ENCODE peak calls at places on chromosomes 11 and 22, in five cellular contexts. I, R, C, L and Z are unnamed samples.

GRCh38 chr22:48489551-48490512 is 1337.8 kb downstream of the BRD1 start:
- DNase-seq in R (no peak), C (no peak), I (no peak), L (no peak), Z (peak; percentile 53)

GRCh38 chr22:46491936-46492335 is 45.5 kb downstream of the CELSR1 start:
- DNase-seq in C (no peak), R (no peak), L (no peak), I (no peak), Z (no peak)

GRCh38 chr22:47194476-47195155 is 432.2 kb downstream of the TBC1D22A start:
- DNase-seq in L (no peak), C (no peak), I (no peak), R (no peak), Z (no peak)

GRCh38 chr11:70420008-70420464 is 21.7 kb downstream of the CTTN start:
- DNase-seq in R (no peak), L (no peak), I (no peak), C (no peak), Z (no peak)

GRCh38 chr11:113579292-113579940 is 104.2 kb upstream of the DRD2 start:
- DNase-seq in R (no peak), L (no peak), I (no peak), C (no peak), Z (no peak)

GRCh38 chr22:43226368-43226979 is 39.5 kb upstream of the TTLL12 start:
- DNase-seq in L (no peak), C (no peak), R (no peak), I (no peak), Z (no peak)

GRCh38 chr22:46012182-46012880 is 35.4 kb upstream of the WNT7B start:
- DNase-seq in I (no peak), C (no peak), R (no peak), L (no peak), Z (no peak)

GRCh38 chr22:43861529-43861928 is 784 bp downstream of the SULT4A1 start:
- DNase-seq in R (no peak), L (no peak), C (no peak), I (no peak), Z (no peak)

GRCh38 chr11:92979176-92979575 is 9.7 kb downstream of the MTNR1B start:
- DNase-seq in R (no peak), L (no peak), I (no peak), C (no peak), Z (no peak)

GRCh38 chr11:35664977-35665441 is 2.4 kb downstream of the TRIM44 start:
- DNase-seq in C (no peak), I (no peak), L (no peak), R (no peak), Z (no peak)

GRCh38 chr11:8756201-8756600 is 73.6 kb downstream of the RPL27A start:
- DNase-seq in R (no peak), C (no peak), I (no peak), L (no peak), Z (no peak)

GRCh38 chr22:39369186-39369585 is 19.4 kb downstream of the SYNGR1 start:
- DNase-seq in R (no peak), I (no peak), L (no peak), C (no peak), Z (no peak)

GRCh38 chr11:60880635-60881282 is 13.4 kb downstream of the ZP1 start:
- DNase-seq in C (no peak), L (no peak), R (no peak), I (no peak), Z (no peak)

GRCh38 chr22:44620129-44620840 is 81.7 kb upstream of the PRR5 start:
- DNase-seq in C (peak; percentile 86), R (peak; percentile 47), L (peak; percentile 60), I (peak; percentile 92), Z (peak; percentile 54)

GRCh38 chr11:70105369-70105754 is 27.2 kb downstream of the ANO1 start:
- DNase-seq in I (no peak), C (no peak), L (no peak), R (no peak), Z (no peak)

GRCh38 chr11:111982532-111983186 is 42.5 kb upstream of the DLAT start:
- DNase-seq in L (no peak), C (no peak), R (no peak), I (no peak), Z (no peak)

GRCh38 chr22:36155702-36156101 is 4.9 kb downstream of the APOL3 start:
- DNase-seq in C (no peak), L (no peak), R (no peak), I (no peak), Z (peak; percentile 85)

GRCh38 chr11:3878036-3878584 is 22.6 kb downstream of the STIM1 start:
- DNase-seq in L (no peak), I (no peak), C (no peak), R (no peak), Z (no peak)

GRCh38 chr11:82752801-82753200 is 19.1 kb upstream of the FAM181B start:
- DNase-seq in R (no peak), L (no peak), C (no peak), I (no peak), Z (no peak)

GRCh38 chr11:108369064-108369463 is 98.3 kb downstream of the C11orf65 start:
- DNase-seq in I (no peak), R (no peak), L (no peak), C (no peak), Z (no peak)

GRCh38 chr22:33748714-33749113 is 171.6 kb downstream of the LARGE1 start:
- DNase-seq in L (no peak), R (peak; percentile 71), I (no peak), C (no peak), Z (no peak)

GRCh38 chr22:39662677-39663034 is 92.1 kb downstream of the CACNA1I start:
- DNase-seq in C (no peak), L (no peak), R (no peak), I (no peak), Z (no peak)

GRCh38 chr11:4539603-4540219 is 5.3 kb upstream of the OR52M1 start:
- DNase-seq in C (peak; percentile 51), R (peak; percentile 26), I (peak; percentile 25), L (peak; percentile 38), Z (peak; percentile 46)

GRCh38 chr11:27718346-27718852 is 18.1 kb upstream of the BDNF start:
- DNase-seq in R (no peak), I (no peak), L (no peak), C (no peak), Z (peak; percentile 70)

GRCh38 chr22:44170470-44170869 is 10.3 kb upstream of the PARVG start:
- DNase-seq in R (no peak), I (no peak), L (no peak), C (no peak), Z (no peak)

GRCh38 chr11:1237128-1237580 is 14.3 kb downstream of the MUC5B start:
- DNase-seq in L (no peak), R (no peak), I (no peak), C (no peak), Z (no peak)

GRCh38 chr11:12123177-12123576 is 12.8 kb downstream of the MICAL2 start:
- DNase-seq in C (no peak), I (no peak), L (no peak), R (no peak), Z (no peak)

GRCh38 chr22:30637701-30638114 is 2.1 kb downstream of the SLC35E4 start:
- DNase-seq in I (no peak), C (no peak), R (no peak), L (no peak), Z (no peak)

GRCh38 chr11:125550780-125551179 is 18.5 kb upstream of the EI24 start:
- DNase-seq in C (no peak), L (no peak), I (no peak), R (no peak), Z (no peak)

GRCh38 chr22:46770726-46771125 is 8.3 kb downstream of the TBC1D22A start:
- DNase-seq in I (no peak), L (no peak), R (peak; percentile 29), C (no peak), Z (no peak)

GRCh38 chr22:45846952-45847351 is 130.0 kb downstream of the WNT7B start:
- DNase-seq in C (no peak), I (no peak), R (no peak), L (no peak), Z (no peak)

GRCh38 chr22:41925783-41926460 is 684 bp downstream of the TNFRSF13C start:
- DNase-seq in R (peak; percentile 78), L (peak; percentile 74), C (peak; percentile 65), I (peak; percentile 78), Z (no peak)